ENCODE peak calls at places on chromosome 17, in five cellular contexts. W is HT-29, D is kidney tubule cell, G is right lobe of liver, U is HS-5. Z is an unnamed sample.
A peak's percentile ranks its signal among the peaks of the same experiment; 100 is the strongest.

GRCh38 chr17:70661342-70662222 is 492.2 kb downstream of the KCNJ2 start:
- DNase-seq in D (peak; percentile 69), W (peak; percentile 41), U (no peak), G (no peak), Z (no peak)

GRCh38 chr17:75983501-75984181 is 4.6 kb downstream of the TEN1 start:
- DNase-seq in G (peak; percentile 68), D (peak; percentile 77), U (no peak), W (no peak), Z (no peak)

GRCh38 chr17:32461853-32462617 is 17.7 kb downstream of the PSMD11 start:
- DNase-seq in W (peak; percentile 88), U (no peak), G (no peak), D (peak; percentile 64), Z (peak; percentile 50)

GRCh38 chr17:44356241-44356640 is 7.4 kb downstream of the FAM171A2 start:
- DNase-seq in G (no peak), U (no peak), W (peak; percentile 32), D (no peak), Z (no peak)

GRCh38 chr17:83136931-83137330 is 57.5 kb downstream of the METRNL start:
- DNase-seq in D (no peak), G (no peak), U (no peak), W (no peak), Z (no peak)

GRCh38 chr17:15255713-15256454 is 9.2 kb downstream of the PMP22 start:
- DNase-seq in G (no peak), W (no peak), U (no peak), D (peak; percentile 53), Z (no peak)

GRCh38 chr17:81576621-81577277 is 24.6 kb upstream of the FAAP100 start:
- DNase-seq in W (peak; percentile 26), G (no peak), D (peak; percentile 75), U (no peak), Z (peak; percentile 86)

GRCh38 chr17:42985225-42985624 is 4.9 kb downstream of the RUNDC1 start:
- DNase-seq in D (no peak), U (no peak), G (no peak), W (no peak), Z (no peak)

GRCh38 chr17:50550661-50551432 is 3.9 kb downstream of the SPATA20 start:
- DNase-seq in G (peak; percentile 83), D (peak; percentile 83), W (peak; percentile 95), U (no peak), Z (peak; percentile 83)

GRCh38 chr17:79023886-79024771 is at the start of gene C1QTNF1:
- DNase-seq in W (peak; percentile 59), U (no peak), G (peak; percentile 40), D (peak; percentile 55), Z (no peak)

GRCh38 chr17:60524463-60525346 is 1.3 kb downstream of the APPBP2 start:
- DNase-seq in D (peak; percentile 25), U (no peak), G (no peak), W (peak; percentile 45), Z (no peak)

GRCh38 chr17:75273968-75274708 is 3.1 kb upstream of the MIF4GD start:
- DNase-seq in W (no peak), U (no peak), D (peak; percentile 35), G (no peak), Z (no peak)

GRCh38 chr17:35117984-35118383 is 1.7 kb downstream of the RAD51D start:
- DNase-seq in G (no peak), W (peak; percentile 54), U (no peak), D (peak; percentile 55), Z (no peak)

GRCh38 chr17:31530391-31530990 is 139.0 kb downstream of the RAB11FIP4 start:
- DNase-seq in U (no peak), W (no peak), D (no peak), G (no peak), Z (no peak)

GRCh38 chr17:78211032-78211431 is 3.0 kb upstream of the BIRC5 start:
- DNase-seq in U (no peak), G (no peak), W (no peak), D (no peak), Z (no peak)

GRCh38 chr17:61504697-61505096 is 52.5 kb downstream of the TBX4 start:
- DNase-seq in D (peak; percentile 80), U (peak; percentile 62), W (peak; percentile 4), G (no peak), Z (peak; percentile 89)

GRCh38 chr17:40558651-40559015 is 6.6 kb downstream of the CCR7 start:
- DNase-seq in D (no peak), G (no peak), W (no peak), U (no peak), Z (no peak)

GRCh38 chr17:27657620-27658019 is 26.6 kb downstream of the LGALS9 start:
- DNase-seq in D (no peak), U (no peak), G (no peak), W (peak; percentile 14), Z (no peak)

GRCh38 chr17:75604034-75604695 is 16.6 kb downstream of the MYO15B start:
- DNase-seq in U (no peak), D (no peak), G (no peak), W (no peak), Z (no peak)

GRCh38 chr17:32302860-32303649 is 37.4 kb downstream of the RHBDL3 start:
- DNase-seq in G (no peak), W (no peak), D (no peak), U (no peak), Z (no peak)

GRCh38 chr17:51508048-51508447 is 247.7 kb downstream of the UTP18 start:
- DNase-seq in W (peak; percentile 7), G (no peak), D (no peak), U (no peak), Z (no peak)

GRCh38 chr17:58232707-58233156 is 5.7 kb upstream of the LPO start:
- DNase-seq in D (peak; percentile 98), U (peak; percentile 60), W (no peak), G (peak; percentile 27), Z (peak; percentile 61)

GRCh38 chr17:66416207-66416940 is 114.0 kb downstream of the PRKCA start:
- DNase-seq in U (no peak), G (no peak), D (no peak), W (no peak), Z (no peak)

GRCh38 chr17:41464173-41464572 is 3.0 kb downstream of the KRT32 start:
- DNase-seq in W (no peak), D (no peak), U (no peak), G (no peak), Z (no peak)

GRCh38 chr17:6456321-6456720 is 12.1 kb downstream of the PIMREG start:
- DNase-seq in G (no peak), D (no peak), U (no peak), W (no peak), Z (no peak)

GRCh38 chr17:57989011-57989345 is 924 bp upstream of the VEZF1 start:
- DNase-seq in U (no peak), G (no peak), D (peak; percentile 46), W (peak; percentile 78), Z (peak; percentile 48)

GRCh38 chr17:78764871-78765270 is 17.2 kb downstream of the CYTH1 start:
- DNase-seq in D (no peak), W (no peak), G (no peak), U (no peak), Z (no peak)

GRCh38 chr17:40014375-40014980 is 762 bp upstream of the CSF3 start:
- DNase-seq in U (no peak), D (no peak), W (no peak), G (no peak), Z (peak; percentile 63)

GRCh38 chr17:27457731-27458523 is 1.7 kb downstream of the KSR1 start:
- DNase-seq in D (peak; percentile 28), G (no peak), U (no peak), W (no peak), Z (no peak)

GRCh38 chr17:17906418-17907215 is 65.6 kb downstream of the TOM1L2 start:
- DNase-seq in W (no peak), D (no peak), U (no peak), G (no peak), Z (no peak)

GRCh38 chr17:57879437-57880085 is 29.7 kb upstream of the MRPS23 start:
- DNase-seq in U (no peak), G (no peak), W (peak; percentile 45), D (peak; percentile 48), Z (peak; percentile 56)

GRCh38 chr17:78133971-78134898 is 3.7 kb downstream of the TMC8 start:
- DNase-seq in U (no peak), W (peak; percentile 76), D (peak; percentile 55), G (peak; percentile 63), Z (no peak)

GRCh38 chr17:48587276-48588073 is 2.6 kb downstream of the HOXB3 start:
- DNase-seq in U (no peak), D (no peak), G (no peak), W (peak; percentile 74), Z (no peak)

GRCh38 chr17:37698856-37699255 is 46.0 kb downstream of the HNF1B start:
- DNase-seq in D (no peak), U (no peak), G (no peak), W (no peak), Z (no peak)

GRCh38 chr17:45997624-45998023 is 1.4 kb upstream of the STH start:
- DNase-seq in U (peak; percentile 9), D (peak; percentile 17), G (no peak), W (no peak), Z (no peak)

GRCh38 chr17:74633261-74633783 is 9.8 kb upstream of the CD300E start:
- DNase-seq in D (peak; percentile 38), G (no peak), U (no peak), W (no peak), Z (no peak)

GRCh38 chr17:1878419-1879121 is 48.8 kb downstream of the RPA1 start:
- DNase-seq in D (peak; percentile 16), U (no peak), G (no peak), W (no peak), Z (no peak)

Z was measured in HTR-8/SVneo.